ENCODE peak calls at places on chromosome 19, in five cellular contexts. L is IMR-90, I is H1, X is mesendoderm, C is neuronal stem cell. N is an unnamed sample.

GRCh38 chr19:2461751-2462634 is 5.2 kb upstream of the LMNB2 start:
- DNase-seq in C (peak), I (peak), X (peak), L (peak), N (peak)

GRCh38 chr19:30090476-30090875 is 148.4 kb downstream of the URI1 start:
- DNase-seq in L (no peak), X (no peak), C (no peak), I (no peak), N (no peak)

GRCh38 chr19:14519860-14520407 is 1.7 kb upstream of the DNAJB1 start:
- DNase-seq in X (no peak), C (no peak), L (peak), I (no peak), N (peak)

GRCh38 chr19:15787611-15788155 is at the start of gene OR10H5:
- DNase-seq in I (no peak), L (no peak), C (no peak), X (no peak), N (no peak)

GRCh38 chr19:55208880-55209429 is 346 bp downstream of the PTPRH start:
- DNase-seq in X (no peak), I (no peak), C (no peak), L (no peak), N (no peak)

GRCh38 chr19:1257475-1258160 is 9.2 kb downstream of the MIDN start:
- DNase-seq in C (no peak), I (no peak), X (no peak), L (no peak), N (no peak)

GRCh38 chr19:2782357-2782935 is 627 bp downstream of the SGTA start:
- DNase-seq in L (no peak), I (no peak), C (peak), X (peak), N (peak)

GRCh38 chr19:18379803-18380747 is 5.9 kb upstream of the GDF15 start:
- DNase-seq in L (peak), I (no peak), X (peak), C (no peak), N (peak)

GRCh38 chr19:35545855-35546381 is 492 bp downstream of the TMEM147 start:
- DNase-seq in I (no peak), C (no peak), X (peak), L (no peak), N (peak)

GRCh38 chr19:12733369-12733896 is 1.1 kb downstream of the TRIR start:
- DNase-seq in L (peak), X (peak), I (no peak), C (peak), N (peak)

GRCh38 chr19:43765109-43765876 is 10.5 kb upstream of the SMG9 start:
- DNase-seq in I (no peak), C (no peak), X (peak), L (peak), N (peak)

GRCh38 chr19:3723883-3724282 is 15.7 kb downstream of the TJP3 start:
- DNase-seq in C (no peak), X (no peak), L (no peak), I (no peak), N (no peak)

GRCh38 chr19:49524812-49525455 is 2.9 kb upstream of the RCN3 start:
- DNase-seq in C (no peak), I (no peak), X (no peak), L (no peak), N (no peak)

GRCh38 chr19:10235003-10235402 is 3.9 kb upstream of the S1PR2 start:
- DNase-seq in X (no peak), C (no peak), L (no peak), I (no peak), N (no peak)

GRCh38 chr19:4639531-4640246 is 373 bp downstream of the TNFAIP8L1 start:
- DNase-seq in I (no peak), C (no peak), X (no peak), L (no peak), N (no peak)

GRCh38 chr19:591099-591958 is 1.6 kb downstream of the HCN2 start:
- DNase-seq in L (no peak), C (peak), X (no peak), I (peak), N (no peak)

GRCh38 chr19:16435999-16436650 is 35.6 kb downstream of the EPS15L1 start:
- DNase-seq in L (no peak), I (no peak), X (no peak), C (no peak), N (peak)

GRCh38 chr19:1512671-1513491 is at the start of gene ADAMTSL5:
- DNase-seq in L (peak), I (no peak), C (no peak), X (peak), N (peak)

GRCh38 chr19:6768236-6768785 is 1.1 kb upstream of the SH2D3A start:
- DNase-seq in X (no peak), C (no peak), L (no peak), I (no peak), N (no peak)

GRCh38 chr19:6767357-6768235 is at the start of gene SH2D3A:
- DNase-seq in I (peak), X (peak), L (peak), C (peak), N (peak)

GRCh38 chr19:6766357-6767080 is 716 bp downstream of the SH2D3A start:
- DNase-seq in L (no peak), X (peak), I (no peak), C (no peak), N (no peak)

GRCh38 chr19:6767081-6767356 is 216 bp downstream of the SH2D3A start:
- DNase-seq in X (peak), I (no peak), L (no peak), C (no peak), N (no peak)

GRCh38 chr19:6765738-6766356 is 1.4 kb downstream of the SH2D3A start:
- DNase-seq in X (peak), C (no peak), I (peak), L (no peak), N (no peak)
- H2BK5ac ChIP-seq in X (peak), C (no peak), I (peak), L (no peak), N (no peak)

GRCh38 chr19:52527134-52527953 is at the start of gene ZNF808:
- DNase-seq in L (peak), I (peak), X (peak), C (peak), N (peak)
- H3K23ac ChIP-seq in L (peak), I (no peak), X (peak), C (peak), N (no peak)

DNA sequence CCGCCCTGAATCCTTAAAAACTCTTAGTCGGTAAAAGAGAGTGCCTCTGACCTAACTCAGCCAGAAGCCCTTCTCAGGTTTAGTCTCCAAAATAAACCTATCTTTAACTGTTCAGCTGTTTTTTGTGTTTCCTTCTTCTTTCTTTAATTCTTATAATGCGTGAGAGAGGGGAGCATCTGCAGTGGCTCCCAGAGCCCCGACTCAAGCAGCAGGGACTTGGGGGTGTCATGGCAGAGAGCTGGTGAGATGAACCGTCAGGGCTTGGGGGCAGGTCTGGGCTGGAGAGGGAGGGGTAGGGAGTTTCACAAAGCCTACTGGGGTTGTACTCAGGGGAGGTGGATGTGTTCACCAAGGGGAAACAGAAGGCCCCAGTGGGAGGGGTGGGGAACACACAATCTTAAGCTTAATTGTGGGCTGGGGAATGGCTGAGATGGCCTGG is 16.8 kb upstream of the SIGLEC6 start:
- DNase-seq in C (no peak), X (no peak), I (no peak), L (no peak), N (no peak)
- H2BK5ac ChIP-seq in C (no peak), X (no peak), I (no peak), L (no peak), N (no peak)

DNA sequence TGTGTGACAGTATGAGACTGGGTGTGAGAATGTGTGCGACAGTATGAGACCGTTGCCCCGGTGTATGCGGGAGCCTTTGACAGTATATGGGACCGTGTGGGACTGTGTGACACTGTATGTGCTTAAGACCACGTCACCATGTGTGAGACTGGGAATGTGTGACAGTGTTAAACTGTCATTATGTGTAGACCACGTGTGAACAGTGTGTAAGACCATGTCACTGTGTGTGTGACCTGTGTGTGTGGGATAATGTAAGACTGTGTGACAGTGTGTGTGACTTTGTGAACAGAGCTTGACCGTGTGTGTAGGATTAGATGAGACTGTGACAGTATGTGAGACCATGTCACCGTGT is 549 bp downstream of the ZNF583 start:
- DNase-seq in L (no peak), X (no peak), C (no peak), I (no peak), N (no peak)
- H3K23ac ChIP-seq in L (peak), X (no peak), C (peak), I (no peak), N (no peak)

DNA sequence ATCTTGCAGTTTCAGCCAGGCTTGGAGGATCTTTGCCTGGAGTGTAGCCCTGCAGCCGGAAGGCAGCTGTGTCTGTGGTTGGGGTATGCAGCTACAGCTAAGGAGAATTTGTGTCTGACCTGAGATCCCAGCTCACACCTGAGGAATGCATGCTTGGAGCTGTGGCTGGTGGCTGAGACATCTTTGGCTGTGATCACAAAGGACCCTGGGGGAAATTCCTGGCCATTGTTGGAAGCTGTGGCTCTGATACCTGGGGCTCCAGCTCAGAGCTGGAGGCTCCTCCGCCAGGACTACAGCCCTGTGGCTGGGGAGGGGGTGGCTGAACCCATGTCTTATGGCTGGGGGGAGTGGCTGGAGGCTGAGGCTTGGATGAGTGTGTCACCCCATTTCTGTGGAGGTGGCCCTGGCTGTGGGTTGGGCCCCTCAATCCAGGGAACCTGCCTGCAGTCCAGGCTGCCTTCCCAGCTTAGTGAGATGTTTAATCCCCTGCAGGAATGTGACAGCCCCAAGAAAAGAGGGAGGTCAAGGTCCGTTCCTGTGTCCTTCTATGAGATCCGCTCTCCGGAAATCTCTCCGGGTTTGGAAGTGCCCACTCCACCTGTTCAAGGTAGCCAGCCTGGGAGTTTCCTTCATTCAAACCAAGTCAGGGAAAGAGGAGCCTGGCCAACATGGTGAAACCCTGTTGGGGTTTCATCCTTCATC is 27.6 kb downstream of the ARHGEF18 start:
- DNase-seq in X (peak), C (no peak), L (no peak), I (no peak), N (no peak)
- H2BK5ac ChIP-seq in X (no peak), C (no peak), L (no peak), I (no peak), N (no peak)

GRCh38 chr19:38538386-38538785 is 79.4 kb downstream of the MAP4K1 start:
- DNase-seq in C (no peak), I (no peak), L (no peak), X (no peak), N (no peak)

GRCh38 chr19:38535212-38535611 is 82.5 kb downstream of the MAP4K1 start:
- DNase-seq in L (no peak), C (no peak), X (no peak), I (no peak), N (no peak)

GRCh38 chr19:38538793-38539528 is 78.8 kb downstream of the MAP4K1 start:
- DNase-seq in C (no peak), X (no peak), L (no peak), I (no peak), N (no peak)

GRCh38 chr19:38539751-38540150 is 78.0 kb downstream of the MAP4K1 start:
- DNase-seq in C (no peak), I (no peak), X (no peak), L (no peak), N (no peak)

GRCh38 chr19:38537071-38537847 is 80.5 kb downstream of the MAP4K1 start:
- DNase-seq in I (no peak), L (no peak), X (no peak), C (no peak), N (no peak)
- H3K23ac ChIP-seq in I (no peak), L (no peak), X (no peak), C (peak), N (no peak)

DNA sequence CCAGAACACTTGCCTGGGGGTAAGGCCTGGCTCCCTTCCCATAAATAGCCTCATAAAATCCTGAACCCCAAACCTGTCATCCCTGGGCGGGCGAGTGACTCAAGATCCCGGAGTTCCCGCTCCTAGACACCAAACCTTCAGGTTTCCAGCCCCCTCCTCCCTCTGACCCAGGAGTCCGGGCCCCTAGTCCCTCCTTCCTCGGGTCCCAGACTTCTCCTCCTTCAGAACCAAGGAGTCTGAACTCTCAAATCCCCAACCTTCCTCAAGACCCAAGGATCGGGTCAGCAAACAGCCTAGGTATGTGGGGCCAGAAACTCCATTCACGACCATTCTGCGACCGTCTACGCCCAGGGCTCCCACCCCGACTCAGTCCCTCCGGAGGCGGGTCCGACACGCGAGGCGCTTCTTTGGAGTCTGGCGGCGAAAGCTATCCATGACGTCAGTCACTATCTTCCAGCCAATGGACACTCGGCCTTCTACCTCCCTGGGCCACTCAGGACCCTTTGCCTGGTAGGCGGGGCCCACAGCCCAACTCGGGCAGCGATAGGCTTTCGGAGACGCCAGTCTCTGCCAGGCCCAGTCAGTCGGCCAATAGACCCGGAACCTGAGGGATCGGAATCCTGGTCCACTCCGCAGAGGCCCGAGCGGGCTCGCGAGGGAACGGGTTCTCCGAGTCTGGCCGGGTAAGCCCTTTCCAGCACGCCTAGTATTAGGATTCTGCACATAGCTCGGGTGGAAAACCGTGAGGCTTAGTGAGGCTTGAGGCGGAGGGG is 6.6 kb upstream of the CNFN start:
- DNase-seq in X (peak), C (peak), I (peak), L (peak), N (peak)
- H2BK5ac ChIP-seq in X (no peak), C (peak), I (peak), L (peak), N (peak)